ENCODE peak calls at places on chromosomes 4 and X, in ten cellular contexts. C is EL; I is nucleus accumbens; P is naive thymus-derived CD4-positive, alpha-beta T cell; O is IMR-90; J is cardiac muscle cell; W is neural crest cell; T is stimulated activated CD4-positive, alpha-beta T cell treated with anti-CD3 and anti-CD28 coated beads, Interleukin-4, amount 100 ng/mL, for 48 hours; H is AML-193; M is central memory CD4-positive, alpha-beta T cell. S is an unnamed sample.

GRCh38 chrX:119502727-119503483 is 34.7 kb downstream of the SLC25A5 start:
- DNase-seq in P (peak; percentile 61), W (no peak), J (peak; percentile 33), O (peak; percentile 38), T (no peak), H (no peak), M (peak; percentile 57), I (no peak), C (peak; percentile 40), S (peak; percentile 69)

GRCh38 chr4:175413561-175413960 is 398.5 kb downstream of the GPM6A start:
- DNase-seq in O (no peak), P (no peak), W (no peak), M (no peak), I (no peak), H (no peak), C (peak; percentile 22), T (no peak), J (no peak), S (peak; percentile 87)

GRCh38 chrX:9147631-9148189 is 113.8 kb upstream of the FAM9B start:
- DNase-seq in O (no peak), C (no peak), T (no peak), W (no peak), M (no peak), J (no peak), H (no peak), P (no peak), I (no peak), S (peak; percentile 11)

GRCh38 chrX:55767100-55767499 is 49.6 kb downstream of the RRAGB start:
- DNase-seq in O (peak; percentile 31), P (no peak), I (no peak), C (no peak), H (no peak), M (no peak), T (no peak), W (no peak), J (peak; percentile 39), S (peak; percentile 36)

GRCh38 chr4:73620115-73620792 is at the start of gene RASSF6:
- DNase-seq in W (no peak), J (no peak), T (peak; percentile 8), I (no peak), M (no peak), P (no peak), H (no peak), C (no peak), O (no peak), S (no peak)

GRCh38 chr4:154014401-154015105 is 225.7 kb upstream of the SFRP2 start:
- DNase-seq in T (no peak), W (no peak), M (no peak), O (no peak), H (no peak), I (no peak), C (no peak), P (no peak), J (no peak), S (no peak)

GRCh38 chrX:118212817-118213183 is 96.2 kb upstream of the KLHL13 start:
- DNase-seq in O (no peak), I (no peak), W (no peak), C (no peak), H (peak; percentile 33), J (no peak), M (no peak), T (no peak), P (no peak), S (peak; percentile 8)

GRCh38 chr4:96845798-96846197 is 1005.9 kb downstream of the PDHA2 start:
- DNase-seq in M (no peak), P (no peak), I (no peak), T (no peak), W (no peak), C (no peak), O (no peak), J (no peak), H (no peak), S (no peak)

GRCh38 chrX:101617211-101618191 is at the start of gene ARMCX6:
- DNase-seq in I (peak; percentile 25), W (peak; percentile 44), J (peak; percentile 79), M (peak; percentile 66), C (peak; percentile 75), P (peak; percentile 57), T (peak; percentile 51), O (peak; percentile 77), H (peak; percentile 52), S (peak; percentile 75)